ENCODE peak calls at places on chromosomes 5 and 9, in four cellular contexts. H, Y, W and Z are unnamed samples.
A peak's percentile ranks its signal among the peaks of the same experiment; 100 is the strongest.

GRCh38 chr9:33737811-33738606 is 57.4 kb upstream of the PRSS3 start:
- DNase-seq in Y (no peak), H (peak; percentile 22), W (peak; percentile 30), Z (no peak)

GRCh38 chr5:40428129-40428528 is 251.6 kb upstream of the PTGER4 start:
- DNase-seq in H (peak; percentile 28), Y (peak; percentile 77), W (no peak), Z (no peak)

GRCh38 chr5:38715671-38716070 is 130.1 kb upstream of the OSMR start:
- DNase-seq in Y (no peak), H (no peak), W (no peak), Z (no peak)

GRCh38 chr9:121944741-121945191 is 148.3 kb downstream of the TTLL11 start:
- DNase-seq in H (no peak), W (no peak), Y (no peak), Z (no peak)

GRCh38 chr5:142807378-142807911 is 37.3 kb downstream of the ARHGAP26 start:
- DNase-seq in Y (peak; percentile 61), H (peak; percentile 45), W (no peak), Z (no peak)

GRCh38 chr9:33506626-33507370 is 17.3 kb upstream of the ANKRD18B start:
- DNase-seq in H (no peak), W (peak; percentile 33), Y (no peak), Z (no peak)

GRCh38 chr9:136088939-136089696 is 6.0 kb downstream of the NACC2 start:
- DNase-seq in Y (peak; percentile 75), H (no peak), W (no peak), Z (peak; percentile 20)

GRCh38 chr9:6873862-6874261 is 116.1 kb downstream of the KDM4C start:
- DNase-seq in H (no peak), W (no peak), Y (no peak), Z (no peak)

GRCh38 chr9:137672907-137673791 is 54.3 kb downstream of the EHMT1 start:
- DNase-seq in W (peak; percentile 52), Y (no peak), H (peak; percentile 54), Z (peak; percentile 46)

GRCh38 chr9:85640425-85640824 is 101.3 kb downstream of the AGTPBP1 start:
- DNase-seq in W (no peak), Y (no peak), H (no peak), Z (no peak)

GRCh38 chr9:93582115-93582514 is 5.7 kb downstream of the PHF2 start:
- DNase-seq in H (no peak), Y (no peak), W (peak; percentile 79), Z (peak; percentile 34)

DNA sequence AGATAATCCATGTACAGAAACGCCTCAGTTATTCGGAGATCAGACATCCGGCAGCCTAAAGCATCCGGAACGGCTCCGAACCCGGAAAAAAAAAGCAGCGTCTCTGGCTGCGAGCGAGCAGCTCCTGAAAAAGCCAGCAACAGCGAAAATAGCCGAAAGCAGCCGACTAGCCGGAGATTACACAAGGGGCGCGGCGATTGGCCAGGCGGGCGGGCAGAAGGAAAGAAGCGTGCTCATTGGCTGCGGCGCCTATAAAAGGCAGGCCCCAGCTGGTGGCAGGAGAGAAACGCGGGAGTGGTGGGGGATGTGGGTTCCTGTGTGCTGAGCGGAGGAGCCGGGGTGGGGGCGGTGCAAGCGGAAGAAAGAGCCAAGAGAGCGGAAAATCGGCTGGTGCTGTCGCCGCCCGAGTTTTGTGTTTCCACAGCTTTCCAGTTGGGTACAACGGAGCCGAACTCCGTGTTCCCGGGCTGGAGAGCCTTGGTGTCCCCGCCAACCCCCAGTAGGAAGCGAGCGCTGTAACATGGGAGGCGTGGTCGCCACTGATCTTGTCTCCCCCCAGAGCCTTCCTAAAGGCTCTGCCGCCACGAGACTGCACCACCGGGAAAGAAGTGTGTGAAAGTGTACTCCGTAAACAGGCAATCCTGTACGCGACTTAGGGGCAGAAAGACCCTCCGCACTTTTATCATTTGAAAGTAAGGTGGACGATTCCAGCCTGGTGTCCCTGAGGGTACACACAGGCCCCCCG is at the start of gene ARL15:
- DNase-seq in W (peak; percentile 99), H (peak; percentile 99), Y (peak; percentile 99), Z (peak; percentile 97)
- TF ChIP-seq CTCF in W (no peak), H (no peak), Y (no peak), Z (no peak)

GRCh38 chr5:93209476-93209875 is 371.5 kb downstream of the NR2F1-AS1 start:
- DNase-seq in Y (no peak), H (no peak), W (no peak), Z (no peak)
- H3K27ac ChIP-seq in Y (no peak overlapping the region), H (no peak overlapping the region), W (no peak overlapping the region), Z (no peak overlapping the region)

DNA sequence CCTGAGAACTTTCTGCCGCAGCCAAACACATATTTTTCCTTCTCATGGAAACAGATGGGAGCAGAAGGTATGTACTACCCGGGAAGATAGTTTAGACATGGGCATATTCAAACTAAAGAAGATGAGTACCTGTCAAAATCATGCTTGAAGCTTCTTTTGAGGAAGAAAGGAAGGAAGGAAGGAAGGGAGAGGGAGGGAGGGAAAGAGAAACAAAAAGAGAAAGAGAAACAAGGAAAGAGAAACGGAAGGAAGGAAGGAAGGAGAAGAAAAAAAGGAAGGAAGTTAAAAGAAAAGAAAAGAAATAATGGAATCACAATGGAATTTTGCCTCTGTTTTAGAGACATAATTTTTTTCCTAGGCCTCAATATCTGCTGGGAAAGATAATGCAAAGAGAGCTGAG is 34.6 kb downstream of the EPB41L4A start:
- DNase-seq in H (no peak), Y (no peak), W (no peak), Z (no peak)
- H3K9me3 ChIP-seq in H (no peaks in the 10 kb centered on the region), Y (no peaks in the 10 kb centered on the region), W (no peaks in the 10 kb centered on the region), Z (no peaks in the 10 kb centered on the region)

GRCh38 chr9:18018241-18018640 is 439.4 kb downstream of the SH3GL2 start:
- DNase-seq in Y (no peak), W (no peak), H (no peak), Z (no peak)

GRCh38 chr9:18014556-18014955 is 435.7 kb downstream of the SH3GL2 start:
- DNase-seq in H (no peak), W (no peak), Y (no peak), Z (no peak)

GRCh38 chr9:18020254-18020745 is 441.4 kb downstream of the SH3GL2 start:
- DNase-seq in H (no peak), Y (no peak), W (no peak), Z (no peak)

GRCh38 chr9:18018661-18019060 is 439.8 kb downstream of the SH3GL2 start:
- DNase-seq in Y (no peak), W (no peak), H (no peak), Z (no peak)

GRCh38 chr9:18017136-18017535 is 438.3 kb downstream of the SH3GL2 start:
- DNase-seq in W (no peak), Y (no peak), H (no peak), Z (no peak)
- TF ChIP-seq CTCF in W (no peak), Y (no peak), H (no peak), Z (no peak)

GRCh38 chr5:167123126-167123525 is 1168.3 kb upstream of the WWC1 start:
- DNase-seq in W (no peak), Y (no peak), H (no peak), Z (no peak)

DNA sequence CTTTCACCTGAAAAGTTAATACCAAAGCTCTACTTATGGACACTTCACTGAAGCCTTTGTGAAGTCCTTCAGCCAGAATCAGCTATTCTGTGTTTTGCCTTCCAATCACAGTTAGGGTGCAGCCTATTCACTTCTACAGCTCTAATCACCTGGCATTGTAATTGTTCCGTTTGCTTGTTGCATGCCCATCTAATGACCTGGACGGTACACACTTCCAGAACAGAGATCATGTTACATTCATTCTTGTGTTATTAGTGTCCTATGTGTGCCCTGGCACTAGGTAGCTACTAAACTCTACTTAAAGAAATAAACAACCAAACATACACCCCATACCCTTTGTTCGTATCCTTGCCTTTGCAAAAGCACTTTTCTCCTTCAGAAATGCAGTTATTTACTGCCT is 1162.9 kb upstream of the WWC1 start:
- DNase-seq in H (no peak), W (no peak), Y (no peak), Z (no peak)
- H3K27ac ChIP-seq in H (no peak overlapping the region), W (no peak overlapping the region), Y (no peak overlapping the region), Z (no peak overlapping the region)